ENCODE peak calls at places on chromosomes 4 and X, in six cellular contexts. W is activated T-cell treated with anti-CD3 and anti-CD28 coated beads, Interleukin-2, amount 50 U/mL, for 4 hours; C is Right ventricle myocardium superior; K is fibroblast of gingiva; B is brain microvascular endothelial cell; L is PC-3. Y is an unnamed sample.

GRCh38 chrX:9878141-9878875 is 88.8 kb upstream of the CLDN34 start:
- DNase-seq in W (no peak), C (no peak), K (no peak), B (no peak), L (no peak), Y (no peak)

GRCh38 chr4:79652232-79652631 is 244.2 kb upstream of the GK2 start:
- DNase-seq in W (no peak), C (no peak), K (peak; percentile 73), B (peak; percentile 83), L (peak; percentile 77), Y (no peak)

GRCh38 chrX:131226591-131226990 is 62.5 kb downstream of the IGSF1 start:
- DNase-seq in W (no peak), C (no peak), K (no peak), B (no peak), L (no peak), Y (no peak)

GRCh38 chr4:52911684-52912294 is 49.7 kb downstream of the RASL11B start:
- DNase-seq in W (peak; percentile 52), C (peak; percentile 70), K (peak; percentile 72), B (peak; percentile 79), L (peak; percentile 89), Y (no peak)

GRCh38 chrX:134460861-134461218 is 875 bp downstream of the HPRT1 start:
- DNase-seq in W (no peak), C (no peak), K (no peak), B (no peak), L (peak; percentile 16), Y (no peak)

GRCh38 chr4:101306764-101307615 is 40.3 kb downstream of the PPP3CA start:
- DNase-seq in W (no peak), C (no peak), K (no peak), B (no peak), L (no peak), Y (no peak)

GRCh38 chrX:123311486-123311885 is 127.4 kb downstream of the GRIA3 start:
- DNase-seq in W (no peak), C (no peak), K (no peak), B (no peak), L (no peak), Y (no peak)

GRCh38 chr4:175705407-175705806 is 106.7 kb downstream of the GPM6A start:
- DNase-seq in W (no peak), C (no peak), K (no peak), B (peak; percentile 2), L (no peak), Y (no peak)

GRCh38 chr4:161564230-161564834 is 599.5 kb downstream of the FSTL5 start:
- DNase-seq in W (no peak), C (no peak), K (no peak), B (no peak), L (peak; percentile 43), Y (no peak)

GRCh38 chr4:95290702-95291101 is 258.1 kb downstream of the UNC5C start:
- DNase-seq in W (no peak), C (no peak), K (no peak), B (no peak), L (no peak), Y (no peak)

GRCh38 chr4:77433102-77433733 is 172.4 kb upstream of the CXCL13 start:
- DNase-seq in W (no peak), C (no peak), K (peak; percentile 34), B (peak; percentile 51), L (peak; percentile 62), Y (no peak)

GRCh38 chrX:1336331-1337143 is at the start of gene IL3RA:
- DNase-seq in W (no peak), C (peak; percentile 46), K (no peak), B (peak; percentile 8), L (no peak), Y (no peak)

GRCh38 chr4:57059890-57060716 is 50.1 kb downstream of the IGFBP7 start:
- DNase-seq in W (no peak), C (no peak), K (no peak), B (no peak), L (no peak), Y (no peak)

GRCh38 chr4:154744341-154744948 is 645 bp downstream of the LRAT start:
- DNase-seq in W (no peak), C (no peak), K (no peak), B (no peak), L (no peak), Y (no peak)

GRCh38 chr4:85747871-85748491 is 273.0 kb downstream of the ARHGAP24 start:
- DNase-seq in W (no peak), C (no peak), K (peak; percentile 76), B (peak; percentile 77), L (peak; percentile 75), Y (no peak)

GRCh38 chrX:153900806-153901752 is 3.4 kb upstream of the AVPR2 start:
- DNase-seq in W (peak; percentile 45), C (peak; percentile 69), K (peak; percentile 74), B (peak; percentile 75), L (peak; percentile 55), Y (no peak)

GRCh38 chrX:155070038-155070437 is 898 bp downstream of the CMC4 start:
- DNase-seq in W (no peak), C (peak; percentile 34), K (no peak), B (no peak), L (no peak), Y (no peak)

GRCh38 chrX:67759018-67759417 is 215.2 kb downstream of the AR start:
- DNase-seq in W (no peak), C (no peak), K (no peak), B (no peak), L (no peak), Y (no peak)

GRCh38 chr4:102308032-102308799 is 37.1 kb downstream of the SLC39A8 start:
- DNase-seq in W (no peak), C (no peak), K (no peak), B (peak; percentile 1), L (no peak), Y (no peak)

GRCh38 chrX:153885208-153885787 is 675 bp downstream of the L1CAM start:
- DNase-seq in W (no peak), C (no peak), K (no peak), B (no peak), L (no peak), Y (no peak)

GRCh38 chr4:60805500-60806313 is 394.4 kb upstream of the ADGRL3 start:
- DNase-seq in W (no peak), C (no peak), K (no peak), B (peak; percentile 48), L (peak; percentile 78), Y (no peak)

GRCh38 chrX:42748067-42748850 is 29.7 kb downstream of the PPP1R2C start:
- DNase-seq in W (no peak), C (no peak), K (peak; percentile 15), B (peak; percentile 3), L (peak; percentile 2), Y (no peak)

GRCh38 chrX:45771560-45772340 is 571.1 kb upstream of the DIPK2B start:
- DNase-seq in W (peak; percentile 28), C (peak; percentile 57), K (peak; percentile 45), B (peak; percentile 56), L (peak; percentile 64), Y (no peak)

GRCh38 chrX:10022580-10023245 is 55.6 kb downstream of the CLDN34 start:
- DNase-seq in W (no peak), C (peak; percentile 64), K (no peak), B (peak; percentile 88), L (no peak), Y (no peak)

GRCh38 chr4:168421671-168422070 is 58.6 kb downstream of the DDX60L start:
- DNase-seq in W (no peak), C (no peak), K (no peak), B (peak; percentile 72), L (peak; percentile 71), Y (no peak)

GRCh38 chr4:140326395-140326993 is 47.0 kb upstream of the SCOC start:
- DNase-seq in W (no peak), C (no peak), K (peak; percentile 45), B (peak; percentile 61), L (peak; percentile 59), Y (no peak)

GRCh38 chr4:1209821-1210220 is 37.4 kb upstream of the SPON2 start:
- DNase-seq in W (no peak), C (peak; percentile 91), K (peak; percentile 68), B (no peak), L (no peak), Y (no peak)

Y was measured in cortex of kidney.